ENCODE peak calls at places on chromosomes 3 and 15, in six cellular contexts. J is SK-N-SH, Q is adrenal gland, P is transverse colon, D is pancreas, A is AG04449. R is an unnamed sample.

GRCh38 chr3:111739241-111739952 is 119.7 kb upstream of the PHLDB2 start:
- DNase-seq in Q (peak), P (no peak), A (no peak), D (peak), J (no peak), R (peak)

GRCh38 chr15:33068007-33068441 is 126.5 kb downstream of the FMN1 start:
- DNase-seq in D (peak), J (peak), A (no peak), P (peak), Q (peak), R (peak)

GRCh38 chr3:44428910-44429309 is 48.6 kb downstream of the ZNF445 start:
- DNase-seq in P (no peak), D (no peak), A (no peak), Q (no peak), J (no peak), R (no peak)

GRCh38 chr3:98548544-98548943 is 16.8 kb downstream of the GPR15 start:
- DNase-seq in A (no peak), Q (no peak), P (no peak), D (no peak), J (no peak), R (no peak)

GRCh38 chr3:47365213-47366153 is 15.3 kb upstream of the PTPN23 start:
- DNase-seq in P (no peak), D (no peak), J (no peak), Q (peak), A (peak), R (peak)

GRCh38 chr3:81716870-81717509 is 44.5 kb downstream of the GBE1 start:
- DNase-seq in P (no peak), Q (peak), D (no peak), A (no peak), J (no peak), R (peak)

GRCh38 chr3:195909645-195910498 is 1.5 kb upstream of the TNK2 start:
- DNase-seq in D (peak), A (no peak), Q (peak), P (peak), J (peak), R (peak)

GRCh38 chr3:14764331-14765064 is 54.3 kb upstream of the FGD5 start:
- DNase-seq in D (no peak), P (no peak), Q (no peak), A (no peak), J (no peak), R (peak)

GRCh38 chr3:35322070-35322469 is 317.3 kb upstream of the ARPP21 start:
- DNase-seq in Q (no peak), D (no peak), P (no peak), A (no peak), J (no peak), R (no peak)

GRCh38 chr15:65100427-65100826 is 14.6 kb downstream of the UBAP1L start:
- DNase-seq in P (peak), J (no peak), D (peak), Q (peak), A (no peak), R (no peak)

GRCh38 chr15:100769975-100770340 is 109.7 kb upstream of the ALDH1A3 start:
- DNase-seq in A (no peak), D (no peak), Q (peak), P (no peak), J (peak), R (no peak)

GRCh38 chr15:77070180-77070499 is 769 bp downstream of the TSPAN3 start:
- DNase-seq in J (no peak), Q (no peak), P (no peak), A (no peak), D (no peak), R (no peak)

GRCh38 chr3:60841355-60841754 is 409.9 kb downstream of the FHIT start:
- DNase-seq in P (no peak), A (no peak), J (no peak), Q (peak), D (no peak), R (peak)

GRCh38 chr3:187662848-187663407 is 7.3 kb downstream of the SST start:
- DNase-seq in Q (no peak), D (no peak), P (no peak), J (no peak), A (no peak), R (no peak)

GRCh38 chr3:37041546-37042195 is 48.4 kb downstream of the MLH1 start:
- DNase-seq in Q (no peak), D (no peak), P (no peak), A (no peak), J (no peak), R (no peak)

GRCh38 chr15:63598467-63599400 is 1.5 kb downstream of the FBXL22 start:
- DNase-seq in J (peak), D (no peak), A (no peak), P (peak), Q (no peak), R (no peak)

GRCh38 chr3:123284399-123285010 is 82.8 kb downstream of the SEC22A start:
- DNase-seq in Q (peak), D (no peak), A (no peak), P (no peak), J (peak), R (no peak)

GRCh38 chr3:146160964-146161724 is at the start of gene PLOD2:
- DNase-seq in D (peak), P (peak), Q (peak), J (peak), A (peak), R (peak)
- TF ChIP-seq CTCF in D (no peak), P (no peak), Q (no peak), J (no peak), A (no peak), R (no peak)

GRCh38 chr15:57323299-57323805 is 53.0 kb upstream of the CGNL1 start:
- DNase-seq in A (no peak), D (no peak), P (no peak), Q (no peak), J (no peak), R (no peak)
- H3K4me3 ChIP-seq in A (no peak), D (no peak), P (no peak), Q (no peak), J (no peak), R (no peak)

GRCh38 chr3:197308591-197308990 is 10.2 kb upstream of the DLG1 start:
- DNase-seq in P (no peak), A (no peak), D (no peak), J (no peak), Q (no peak), R (peak)
- TF ChIP-seq CTCF in P (no peak), A (no peak), D (no peak), J (no peak), Q (no peak), R (no peak)

GRCh38 chr3:51929420-51930003 is 12.2 kb downstream of the RRP9 start:
- DNase-seq in Q (no peak), A (no peak), J (no peak), P (no peak), D (no peak), R (no peak)

GRCh38 chr3:51933471-51934138 is 8.1 kb downstream of the RRP9 start:
- DNase-seq in P (no peak), J (no peak), A (no peak), D (no peak), Q (no peak), R (no peak)

GRCh38 chr3:51930439-51930838 is 11.3 kb downstream of the RRP9 start:
- DNase-seq in A (no peak), P (no peak), D (no peak), J (no peak), Q (no peak), R (no peak)

GRCh38 chr3:51932471-51933370 is 9.0 kb downstream of the RRP9 start:
- DNase-seq in Q (no peak), A (no peak), D (no peak), P (no peak), J (no peak), R (no peak)

DNA sequence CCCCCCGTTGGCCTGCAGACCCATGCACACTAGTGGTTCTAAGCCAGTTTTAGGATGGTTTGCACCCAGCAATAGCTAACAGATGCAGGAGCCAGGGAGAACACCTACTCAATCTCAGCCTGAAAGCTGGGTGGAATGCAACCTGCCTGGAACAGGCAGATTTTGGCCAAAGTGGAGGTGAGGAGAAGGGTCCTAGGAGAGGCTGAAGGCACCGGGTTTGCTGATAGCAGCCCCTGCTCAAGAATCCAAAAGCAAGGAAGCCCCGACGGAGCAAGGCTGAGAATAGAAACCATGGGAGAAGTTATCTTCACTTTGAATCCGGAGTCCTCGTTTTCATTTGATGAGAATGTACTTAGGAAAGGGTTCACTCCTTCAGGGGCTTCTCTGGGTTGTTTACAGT is 9.9 kb downstream of the RRP9 start:
- DNase-seq in Q (no peak), J (no peak), D (no peak), A (no peak), P (no peak), R (no peak)
- H3K4me3 ChIP-seq in Q (no peak), J (no peak), D (no peak), A (no peak), P (no peak), R (no peak)

DNA sequence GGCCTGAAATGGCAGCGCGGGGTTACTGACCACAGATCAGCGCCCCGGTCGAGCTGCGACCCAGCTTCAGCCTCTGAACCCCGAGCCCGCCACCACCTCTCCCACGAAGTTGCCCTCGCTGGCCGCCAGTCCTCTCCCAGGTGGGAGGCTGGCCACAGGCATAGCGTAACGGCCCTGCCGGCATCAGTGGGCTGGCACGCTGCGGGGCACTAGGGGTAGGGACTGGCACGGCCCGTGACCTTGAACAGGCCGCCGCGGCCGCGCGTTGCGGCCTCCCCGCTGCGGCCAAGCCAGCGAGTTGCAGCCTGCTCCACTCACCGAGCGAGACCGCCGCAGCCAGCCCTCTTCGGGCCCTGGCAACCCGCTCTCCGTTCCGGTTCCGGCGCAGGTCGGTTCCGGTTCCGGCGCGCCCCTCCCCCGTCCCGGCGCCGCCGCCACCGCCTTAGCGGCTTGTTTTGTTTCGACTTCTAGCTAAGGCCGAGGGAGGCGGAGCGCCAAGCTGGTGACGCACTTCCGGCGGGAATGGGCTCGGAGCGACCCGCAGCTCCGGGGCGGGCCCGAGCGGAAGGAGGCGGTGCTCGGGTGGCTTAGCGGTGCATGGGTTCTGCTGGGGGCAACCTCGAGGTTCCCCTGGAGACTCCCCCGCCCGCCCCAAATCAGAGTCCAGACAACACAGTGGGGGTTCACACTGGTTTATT is at the start of gene USP19:
- DNase-seq in J (peak), D (peak), A (no peak), P (peak), Q (peak), R (peak)
- TF ChIP-seq CTCF in J (no peak), D (no peak), A (no peak), P (peak), Q (peak), R (no peak)

DNA sequence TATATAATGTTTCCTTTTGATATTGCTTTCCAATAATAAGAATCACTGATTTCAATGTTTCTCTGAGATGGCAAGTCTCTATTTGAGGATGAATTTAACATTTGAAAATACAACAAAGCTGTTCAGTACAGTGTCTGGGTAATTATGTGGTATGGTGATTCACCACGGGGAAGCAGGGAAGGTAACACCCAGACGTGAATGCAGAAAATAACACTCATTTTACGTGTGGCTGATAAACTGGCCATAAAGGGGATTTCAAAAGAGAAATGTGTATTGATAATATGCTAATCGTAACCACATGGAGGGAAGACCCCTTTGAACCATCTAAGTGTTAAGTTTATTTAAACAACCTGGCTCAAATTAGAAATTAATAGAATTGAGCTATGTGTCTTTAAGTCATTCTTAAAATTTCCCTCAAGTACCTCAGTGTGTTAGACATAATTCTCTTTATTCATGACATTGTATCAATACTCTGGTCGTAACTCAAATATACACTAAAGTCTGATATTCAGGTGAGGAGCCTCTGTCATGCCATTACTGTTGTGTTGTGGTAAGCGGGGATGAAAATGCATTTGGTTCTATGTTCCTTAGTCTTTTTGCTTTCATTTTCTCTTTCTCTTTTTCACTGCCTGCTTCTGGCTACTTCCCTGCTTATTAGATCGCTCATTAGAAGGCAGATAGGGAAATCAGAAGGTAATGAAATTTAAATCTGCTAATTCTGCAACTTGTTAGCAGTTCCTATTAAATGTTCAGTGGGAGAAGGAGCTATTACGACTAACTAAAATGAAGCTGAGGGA is 344.8 kb downstream of the GRM7 start:
- DNase-seq in D (no peak), Q (no peak), A (no peak), J (no peak), P (no peak), R (no peak)
- H3K4me3 ChIP-seq in D (no peak), Q (no peak), A (no peak), J (no peak), P (peak), R (no peak)

GRCh38 chr15:45314960-45315359 is 62.9 kb downstream of the SLC28A2 start:
- DNase-seq in P (peak), J (no peak), A (no peak), Q (peak), D (no peak), R (peak)
- TF ChIP-seq CTCF in P (no peak), J (no peak), A (no peak), Q (no peak), D (peak), R (peak)

GRCh38 chr15:67280217-67280616 is 25.6 kb downstream of the IQCH start:
- DNase-seq in Q (no peak), J (no peak), A (no peak), P (no peak), D (no peak), R (no peak)
- H3K4me3 ChIP-seq in Q (no peak), J (no peak), A (no peak), P (no peak), D (no peak), R (no peak)

GRCh38 chr3:181279239-181279565 is 289.7 kb upstream of the DNAJC19 start:
- DNase-seq in P (no peak), D (no peak), A (no peak), Q (no peak), J (peak), R (no peak)

GRCh38 chr3:181276358-181276896 is 286.9 kb upstream of the DNAJC19 start:
- DNase-seq in J (no peak), D (no peak), Q (no peak), A (no peak), P (no peak), R (no peak)

GRCh38 chr3:181274025-181274424 is 284.5 kb upstream of the DNAJC19 start:
- DNase-seq in J (no peak), D (no peak), P (no peak), Q (no peak), A (no peak), R (no peak)

DNA sequence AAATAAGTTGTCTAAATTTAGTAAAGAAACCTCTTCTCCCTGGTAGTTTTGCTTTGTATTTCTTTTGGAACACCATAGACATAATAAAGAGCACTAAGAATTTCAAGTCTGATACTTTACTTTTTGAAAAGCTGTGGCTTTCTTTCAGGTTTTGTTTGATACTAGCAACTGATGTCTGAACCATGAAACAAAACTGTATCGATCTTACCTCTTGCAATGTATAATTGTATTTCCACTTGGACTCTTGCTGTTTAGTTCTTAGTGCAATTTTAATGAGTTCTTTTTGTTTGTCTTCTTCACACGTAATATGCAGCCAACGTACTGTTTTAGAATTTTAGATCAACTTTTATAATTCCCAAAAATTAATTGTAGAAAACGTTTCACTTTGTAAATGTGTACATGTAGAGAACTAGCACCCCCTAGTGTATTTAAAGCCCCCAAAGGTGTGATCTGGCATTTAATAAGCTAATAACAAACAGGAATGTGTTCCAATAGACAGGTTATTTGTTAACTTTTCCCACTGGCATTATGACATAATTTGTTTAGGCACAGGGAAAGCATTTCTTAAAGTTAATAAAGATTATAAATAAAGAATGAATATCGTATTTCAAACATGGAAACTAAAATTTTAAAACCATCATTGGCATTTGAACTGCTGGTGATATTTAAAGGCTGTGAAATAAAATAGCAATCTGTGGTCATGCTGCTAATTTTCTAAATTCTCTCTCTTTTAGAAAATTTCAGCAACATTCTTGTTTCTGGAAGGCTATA is 289.1 kb upstream of the DNAJC19 start:
- DNase-seq in D (no peak), Q (no peak), P (no peak), A (no peak), J (peak), R (no peak)
- TF ChIP-seq CTCF in D (no peak), Q (no peak), P (no peak), A (no peak), J (peak), R (no peak)

DNA sequence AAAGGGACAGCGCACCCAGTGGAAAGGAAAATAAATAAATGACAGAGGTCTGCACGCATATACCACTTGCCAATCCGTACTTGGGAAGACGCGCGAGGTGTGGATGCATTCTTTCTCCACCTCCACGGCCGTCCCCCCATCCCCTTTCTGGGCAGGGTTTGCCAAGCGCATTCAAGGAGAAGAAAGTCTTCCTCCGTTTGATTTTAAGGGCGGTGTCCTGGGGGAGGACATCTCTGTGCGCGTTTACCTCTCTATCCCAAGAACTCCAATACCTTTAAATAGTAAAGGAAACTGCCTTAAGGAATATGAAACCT is 576 bp upstream of the MB21D2 start:
- DNase-seq in J (no peak), A (no peak), P (no peak), D (no peak), Q (no peak), R (no peak)
- H3K4me3 ChIP-seq in J (peak), A (peak), P (peak), D (peak), Q (no peak), R (peak)